ENCODE peak calls at places on chromosomes 3 and 15, in six cellular contexts. L, J, M, K, Q and X are unnamed samples.

GRCh38 chr3:120864541-120864940 is 43.5 kb upstream of the STXBP5L start:
- DNase-seq in M (peak), L (no peak), J (no peak), K (no peak), Q (no peak), X (no peak)

GRCh38 chr3:139310474-139310933 is 33.3 kb upstream of the MRPS22 start:
- DNase-seq in M (no peak), L (no peak), J (no peak), Q (peak), K (no peak), X (peak)

GRCh38 chr15:48120751-48121150 is at the start of gene SLC24A5:
- DNase-seq in L (no peak), J (no peak), Q (no peak), M (no peak), K (no peak), X (no peak)

GRCh38 chr3:4042869-4043268 is 243.6 kb downstream of the LRRN1 start:
- DNase-seq in J (no peak), L (no peak), Q (no peak), K (no peak), M (no peak), X (no peak)

GRCh38 chr3:77530870-77531269 is 491.0 kb downstream of the ROBO2 start:
- DNase-seq in J (no peak), K (no peak), Q (no peak), M (no peak), L (no peak), X (no peak)

GRCh38 chr3:182393830-182394367 is 399.4 kb upstream of the ATP11B start:
- DNase-seq in Q (no peak), L (no peak), K (no peak), M (no peak), J (no peak), X (no peak)

GRCh38 chr3:134374791-134375541 is 719 bp upstream of the AMOTL2 start:
- DNase-seq in Q (no peak), M (peak), K (peak), L (peak), J (no peak), X (peak)

GRCh38 chr3:52533623-52534280 is at the start of gene NT5DC2:
- DNase-seq in J (peak), L (no peak), M (peak), K (peak), Q (peak), X (peak)

GRCh38 chr15:59349715-59350420 is 22.8 kb downstream of the MYO1E start:
- DNase-seq in M (peak), L (no peak), K (no peak), J (no peak), Q (peak), X (peak)

GRCh38 chr3:172065534-172065933 is 26.2 kb downstream of the FNDC3B start:
- DNase-seq in K (no peak), Q (peak), M (no peak), L (no peak), J (no peak), X (no peak)

GRCh38 chr15:45118996-45119395 is 4.9 kb downstream of the DUOXA2 start:
- DNase-seq in Q (no peak), M (no peak), K (no peak), L (no peak), J (no peak), X (no peak)

GRCh38 chr15:29708519-29708918 is 113.7 kb downstream of the TJP1 start:
- DNase-seq in L (no peak), M (no peak), J (no peak), Q (no peak), K (no peak), X (no peak)

GRCh38 chr3:175422744-175423143 is 563.6 kb downstream of the NAALADL2 start:
- DNase-seq in L (no peak), J (no peak), K (no peak), M (peak), Q (no peak), X (peak)

GRCh38 chr3:11477286-11477935 is 166.3 kb downstream of the VGLL4 start:
- DNase-seq in J (no peak), M (peak), K (no peak), Q (peak), L (no peak), X (peak)

GRCh38 chr15:65368300-65368617 is 9.5 kb downstream of the IGDCC3 start:
- DNase-seq in K (no peak), J (no peak), L (no peak), M (peak), Q (no peak), X (no peak)

GRCh38 chr3:186882881-186883685 is 40.6 kb downstream of the ADIPOQ start:
- DNase-seq in Q (peak), M (no peak), K (no peak), J (no peak), L (no peak), X (peak)

GRCh38 chr15:39204031-39204430 is 376.8 kb upstream of the THBS1 start:
- DNase-seq in Q (no peak), K (no peak), M (no peak), J (no peak), L (no peak), X (peak)

GRCh38 chr3:13013994-13014754 is 59.1 kb downstream of the IQSEC1 start:
- DNase-seq in M (no peak), K (no peak), Q (no peak), L (no peak), J (no peak), X (no peak)

GRCh38 chr3:126558336-126559071 is at the start of gene C3orf22:
- DNase-seq in L (no peak), Q (no peak), K (peak), M (no peak), J (no peak), X (no peak)

GRCh38 chr3:43024183-43024865 is 45.2 kb downstream of the GASK1A start:
- DNase-seq in Q (no peak), M (no peak), L (no peak), K (no peak), J (no peak), X (no peak)

GRCh38 chr15:68504721-68505090 is 72.7 kb upstream of the ITGA11 start:
- DNase-seq in Q (no peak), J (no peak), M (no peak), K (no peak), L (no peak), X (no peak)

GRCh38 chr3:123760817-123761216 is 123.3 kb downstream of the MYLK start:
- DNase-seq in K (no peak), L (no peak), Q (peak), M (no peak), J (no peak), X (no peak)

GRCh38 chr15:71473751-71474150 is 336.6 kb upstream of the NR2E3 start:
- DNase-seq in Q (no peak), J (no peak), L (no peak), M (no peak), K (no peak), X (no peak)

GRCh38 chr15:64373360-64373759 is 7.9 kb downstream of the PCLAF start:
- DNase-seq in L (no peak), K (no peak), Q (no peak), J (no peak), M (no peak), X (no peak)

GRCh38 chr3:17645074-17645698 is 97.2 kb downstream of the TBC1D5 start:
- DNase-seq in L (no peak), Q (peak), K (no peak), M (peak), J (no peak), X (peak)

GRCh38 chr3:102258666-102259227 is 176.1 kb upstream of the ZPLD1 start:
- DNase-seq in K (no peak), L (no peak), Q (no peak), M (no peak), J (no peak), X (no peak)

GRCh38 chr3:191339313-191339917 is 9.1 kb upstream of the UTS2B start:
- DNase-seq in M (no peak), L (no peak), Q (no peak), J (no peak), K (no peak), X (no peak)

GRCh38 chr3:33039628-33040027 is 57.3 kb downstream of the GLB1 start:
- DNase-seq in J (no peak), L (no peak), Q (no peak), K (no peak), M (no peak), X (no peak)

GRCh38 chr3:15633159-15633558 is 31.6 kb downstream of the BTD start:
- DNase-seq in M (peak), K (no peak), Q (no peak), J (no peak), L (no peak), X (peak)

GRCh38 chr3:36455406-36455805 is 75.1 kb downstream of the STAC start:
- DNase-seq in Q (no peak), K (no peak), J (no peak), M (no peak), L (no peak), X (no peak)

GRCh38 chr3:183579967-183580720 is 24.6 kb upstream of the KLHL6 start:
- DNase-seq in M (no peak), L (no peak), J (no peak), Q (no peak), K (peak), X (no peak)

GRCh38 chr3:10707984-10708868 is 107.8 kb upstream of the SLC6A11 start:
- DNase-seq in L (no peak), J (no peak), Q (no peak), M (peak), K (no peak), X (no peak)

GRCh38 chr15:31897746-31898145 is 132.6 kb upstream of the CHRNA7 start:
- DNase-seq in K (no peak), L (no peak), M (no peak), J (no peak), Q (no peak), X (no peak)

GRCh38 chr3:187295635-187296034 is 4.1 kb upstream of the MASP1 start:
- DNase-seq in L (no peak), K (no peak), M (peak), Q (no peak), J (no peak), X (peak)

GRCh38 chr3:37147676-37148075 is 26.7 kb downstream of the LRRFIP2 start:
- DNase-seq in Q (no peak), J (no peak), L (no peak), M (no peak), K (no peak), X (no peak)

GRCh38 chr3:155026999-155027591 is 53.0 kb upstream of the MME start:
- DNase-seq in K (no peak), M (no peak), L (no peak), Q (peak), J (no peak), X (no peak)

GRCh38 chr3:187040637-187041361 is 98.5 kb downstream of the RPL39L start:
- DNase-seq in Q (peak), K (no peak), L (no peak), M (no peak), J (no peak), X (peak)

GRCh38 chr3:64462203-64463120 is 225.3 kb downstream of the ADAMTS9 start:
- DNase-seq in J (no peak), K (no peak), M (no peak), Q (peak), L (no peak), X (no peak)

GRCh38 chr3:53823956-53824320 is 22.3 kb downstream of the CHDH start:
- DNase-seq in L (no peak), Q (no peak), M (no peak), K (no peak), J (no peak), X (no peak)

DNA sequence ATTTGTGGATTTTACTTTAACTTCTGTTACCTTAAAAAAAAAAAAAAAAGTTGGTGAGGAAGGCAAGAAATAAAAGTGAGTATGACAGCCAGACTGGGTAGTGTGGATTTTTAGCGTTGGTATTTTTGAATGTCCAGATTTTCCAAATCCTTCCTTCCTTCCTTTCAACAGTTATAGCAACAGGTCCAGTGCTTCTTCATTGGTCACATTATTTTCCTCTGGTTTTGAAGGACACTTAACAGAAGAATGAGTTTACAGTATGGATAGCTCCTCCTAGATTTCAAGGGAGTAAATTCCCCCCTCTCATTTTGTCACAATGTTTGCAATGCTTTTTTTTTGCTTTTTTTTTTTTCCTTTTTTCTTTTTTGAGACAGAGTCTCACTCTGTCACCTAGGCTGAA is 6.4 kb downstream of the MAPKBP1 start:
- DNase-seq in M (no peak), K (no peak), L (no peak), J (no peak), Q (no peak), X (no peak)
- H3K27ac ChIP-seq in M (no peak), K (peak), L (no peak), J (peak), Q (no peak), X (no peak)

DNA sequence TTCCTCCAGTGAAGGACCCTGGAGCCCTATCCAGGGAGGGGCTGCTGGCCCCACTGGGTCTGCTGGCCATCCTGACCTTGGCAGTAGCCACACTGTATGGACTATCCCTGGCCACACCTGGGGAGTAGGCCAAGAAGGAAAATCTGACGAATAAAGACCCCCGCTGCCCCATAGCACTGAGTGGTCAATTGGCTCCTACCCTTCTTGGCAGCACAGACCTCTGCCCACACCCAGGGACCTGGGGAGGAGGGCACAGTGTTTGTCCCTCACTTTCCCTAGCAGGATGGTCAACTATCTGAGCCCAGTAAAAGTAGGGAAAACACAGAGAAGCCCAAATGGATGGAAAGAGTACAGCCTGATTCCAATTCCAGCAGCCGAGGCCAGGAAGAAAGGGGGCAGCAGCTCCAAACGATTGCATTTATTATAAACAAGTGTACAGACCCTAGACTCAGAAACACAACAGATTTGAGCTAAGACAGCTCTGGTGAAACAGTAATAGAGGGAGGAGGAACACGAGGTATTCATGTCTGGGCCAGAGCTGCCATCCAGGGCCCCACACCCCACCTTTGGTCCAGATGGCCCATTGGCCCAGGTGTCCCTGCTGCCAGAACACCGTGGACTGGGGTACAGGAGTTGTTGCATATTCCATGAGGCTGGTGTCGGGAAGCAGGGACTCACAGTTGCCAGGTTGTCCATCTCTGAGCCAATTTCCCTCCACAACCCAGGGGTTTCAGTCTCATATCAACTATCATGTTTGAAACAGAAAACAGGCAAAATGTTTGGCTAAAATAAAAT is 21.1 kb downstream of the ATRIP start:
- DNase-seq in K (no peak), Q (no peak), J (no peak), L (no peak), M (no peak), X (no peak)
- TF ChIP-seq CTCF in K (no peak), Q (no peak), J (no peak), L (no peak), M (no peak), X (no peak)

GRCh38 chr15:88920186-88920891 is 7.2 kb upstream of the MFGE8 start:
- DNase-seq in K (peak), L (no peak), Q (peak), J (no peak), M (no peak), X (peak)
- H3K27ac ChIP-seq in K (no peak), L (peak), Q (peak), J (no peak), M (no peak), X (peak)

GRCh38 chr3:114417265-114417664 is 123.4 kb downstream of the TIGIT start:
- DNase-seq in J (no peak), M (no peak), Q (no peak), L (no peak), K (no peak), X (no peak)
- TF ChIP-seq CTCF in J (no peak), M (no peak), Q (no peak), L (no peak), K (no peak), X (no peak)

DNA sequence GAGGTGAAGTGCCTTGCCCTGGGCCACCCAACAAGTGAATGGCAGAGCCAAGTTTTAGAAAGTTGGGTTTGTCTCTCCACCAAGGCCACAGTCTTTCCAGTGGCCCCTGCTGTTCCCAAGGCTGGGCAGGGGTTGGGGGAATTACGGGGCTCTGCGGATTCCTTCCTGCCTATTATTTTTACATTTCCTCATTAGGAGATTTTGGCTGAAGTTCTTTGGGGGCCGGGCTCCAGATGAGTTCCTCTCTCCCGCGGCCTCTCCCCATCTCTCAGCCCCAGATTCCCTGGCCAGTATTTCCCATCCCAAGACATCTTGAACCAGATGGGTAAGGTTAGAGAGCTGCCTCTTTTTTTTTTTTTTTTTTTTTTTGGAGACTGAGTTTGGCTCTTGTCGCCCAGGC is 44.0 kb upstream of the SMAD6 start:
- DNase-seq in M (no peak), Q (no peak), L (no peak), K (no peak), J (no peak), X (no peak)
- H3K27ac ChIP-seq in M (no peak), Q (no peak), L (no peak), K (peak), J (peak), X (no peak)

DNA sequence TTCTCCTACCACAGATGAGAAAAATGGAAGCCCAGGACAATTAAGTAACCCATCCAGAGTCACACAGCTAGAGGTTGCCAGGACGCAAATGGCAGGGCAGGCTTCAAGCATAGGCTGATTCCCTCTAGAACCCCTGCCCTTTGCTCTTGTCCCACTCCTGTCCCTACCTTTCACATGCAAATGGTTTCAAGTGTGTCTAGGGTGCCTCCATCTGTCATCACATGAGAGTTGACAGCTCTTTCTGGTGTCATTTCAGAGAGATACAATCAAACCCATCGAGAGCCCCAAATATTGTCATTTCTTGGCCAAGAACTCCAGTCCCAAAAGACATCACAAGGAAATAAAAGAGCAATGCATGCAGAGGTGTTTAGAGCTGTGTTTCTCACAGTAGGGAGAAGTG is 23.7 kb downstream of the CCDC12 start:
- DNase-seq in L (no peak), K (no peak), Q (no peak), J (no peak), M (no peak), X (no peak)
- TF ChIP-seq CTCF in L (no peak), K (no peak), Q (no peak), J (no peak), M (no peak), X (no peak)

DNA sequence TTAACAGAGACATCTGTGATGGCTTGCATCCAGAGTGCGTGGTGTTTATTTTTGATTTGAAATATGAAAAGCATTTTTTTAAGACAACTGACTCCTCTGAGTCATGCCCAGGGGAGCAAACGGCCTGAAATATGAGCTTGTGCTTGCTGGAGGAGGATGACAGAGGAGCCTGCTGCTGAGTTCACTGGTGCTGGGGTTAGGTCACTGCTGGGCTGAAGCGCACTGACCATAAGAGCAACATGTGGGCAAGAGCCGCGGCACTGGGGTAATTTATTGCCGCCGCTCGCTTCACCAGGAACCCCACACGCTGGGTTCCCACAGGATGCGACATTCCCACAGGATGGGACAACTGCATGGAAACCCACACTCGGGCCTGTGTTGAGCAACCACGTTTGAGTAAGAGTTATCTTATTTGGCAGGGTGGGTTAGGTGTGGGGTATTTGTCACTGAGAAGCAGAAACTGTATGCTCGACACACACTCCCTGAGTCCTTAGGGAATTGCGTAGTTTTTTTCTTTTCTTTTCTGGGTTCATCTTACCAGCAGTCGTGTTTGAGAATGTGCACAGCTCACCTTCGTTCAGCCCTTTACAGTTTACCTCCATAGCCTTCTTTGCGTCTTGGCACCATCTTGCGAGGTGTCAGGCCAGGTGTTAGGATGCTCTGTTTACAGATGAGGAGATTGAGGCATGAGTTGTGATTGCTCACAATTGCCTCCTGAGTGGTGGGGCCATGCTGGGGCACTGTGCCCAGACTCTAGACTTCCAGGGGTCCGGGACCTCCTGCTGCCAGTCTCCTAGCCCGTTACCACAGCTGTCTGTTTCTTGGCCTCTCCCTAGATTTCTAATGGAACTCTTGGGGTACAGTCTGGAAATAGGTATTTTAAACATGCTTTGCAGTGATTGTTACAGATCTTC is 60.4 kb downstream of the SMAD3 start:
- DNase-seq in J (peak), K (peak), Q (peak), L (peak), M (no peak), X (peak)
- H3K27ac ChIP-seq in J (peak), K (peak), Q (peak), L (peak), M (no peak), X (peak)